ENCODE peak calls at places on chromosomes 2 and 18, in seven cellular contexts. R is neural crest cell, L is aorta, I is ecto neural progenitor cell, T is A172, W is GM13977, D is HFFc6. G is an unnamed sample.

GRCh38 chr2:85549826-85550225 is 10.9 kb downstream of the MAT2A start:
- DNase-seq in R (no peak), L (no peak), I (no peak), T (peak), W (no peak), D (peak), G (no peak)

GRCh38 chr2:88585969-88586368 is 41.3 kb downstream of the EIF2AK3 start:
- DNase-seq in R (no peak), L (no peak), I (no peak), T (no peak), W (no peak), D (no peak), G (no peak)

GRCh38 chr2:119495948-119496347 is 28.3 kb downstream of the SCTR start:
- DNase-seq in R (no peak), L (no peak), I (no peak), T (no peak), W (no peak), D (no peak), G (no peak)

GRCh38 chr2:172480301-172481218 is 53.2 kb downstream of the ITGA6 start:
- DNase-seq in R (peak), L (no peak), I (no peak), T (no peak), W (no peak), D (peak), G (no peak)

GRCh38 chr18:8507361-8507760 is 101.9 kb upstream of the RAB12 start:
- DNase-seq in R (peak), L (no peak), I (no peak), T (no peak), W (no peak), D (no peak), G (no peak)

GRCh38 chr2:10303634-10304378 is 1.1 kb downstream of the HPCAL1 start:
- DNase-seq in R (peak), L (peak), I (peak), T (no peak), W (peak), D (peak), G (no peak)

GRCh38 chr2:201980389-201980821 is 53.2 kb upstream of the FZD7 start:
- DNase-seq in R (no peak), L (no peak), I (no peak), T (no peak), W (no peak), D (no peak), G (no peak)

GRCh38 chr2:11128258-11128951 is 26.9 kb upstream of the SLC66A3 start:
- DNase-seq in R (no peak), L (peak), I (no peak), T (peak), W (no peak), D (peak), G (no peak)

GRCh38 chr2:238646281-238646680 is 201.6 kb upstream of the TWIST2 start:
- DNase-seq in R (no peak), L (no peak), I (no peak), T (no peak), W (no peak), D (no peak), G (no peak)

GRCh38 chr18:37395631-37396030 is 170.0 kb downstream of the CELF4 start:
- DNase-seq in R (no peak), L (no peak), I (no peak), T (no peak), W (no peak), D (no peak), G (no peak)

GRCh38 chr2:69957970-69958369 is 3.5 kb downstream of the ASPRV1 start:
- DNase-seq in R (no peak), L (no peak), I (no peak), T (no peak), W (no peak), D (no peak), G (no peak)

GRCh38 chr2:27738349-27739057 is 33.0 kb upstream of the MRPL33 start:
- DNase-seq in R (no peak), L (no peak), I (no peak), T (no peak), W (no peak), D (no peak), G (no peak)

GRCh38 chr2:172094319-172095145 is 8.2 kb downstream of the DLX2 start:
- DNase-seq in R (peak), L (peak), I (peak), T (peak), W (peak), D (peak), G (no peak)

GRCh38 chr2:62596061-62596658 is 90.2 kb upstream of the TMEM17 start:
- DNase-seq in R (no peak), L (no peak), I (no peak), T (peak), W (no peak), D (peak), G (no peak)

GRCh38 chr2:231877533-231878456 is 48.4 kb downstream of the NPPC start:
- DNase-seq in R (no peak), L (no peak), I (no peak), T (peak), W (no peak), D (no peak), G (no peak)

GRCh38 chr2:226095058-226095457 is 695.5 kb downstream of the NYAP2 start:
- DNase-seq in R (no peak), L (no peak), I (no peak), T (no peak), W (no peak), D (no peak), G (no peak)

GRCh38 chr18:27583021-27583420 is 397.9 kb upstream of the CHST9 start:
- DNase-seq in R (no peak), L (no peak), I (no peak), T (no peak), W (no peak), D (no peak), G (no peak)

GRCh38 chr2:10382313-10383061 is 65.6 kb downstream of the ODC1 start:
- DNase-seq in R (no peak), L (no peak), I (no peak), T (no peak), W (no peak), D (no peak), G (no peak)

GRCh38 chr2:233367606-233368005 is 13.3 kb downstream of the DGKD start:
- DNase-seq in R (no peak), L (no peak), I (no peak), T (no peak), W (no peak), D (no peak), G (no peak)

GRCh38 chr18:31661965-31662364 is 22.4 kb downstream of the B4GALT6 start:
- DNase-seq in R (no peak), L (no peak), I (no peak), T (peak), W (no peak), D (no peak), G (no peak)

GRCh38 chr2:137969418-137969765 is 5.1 kb downstream of the HNMT start:
- DNase-seq in R (no peak), L (no peak), I (no peak), T (peak), W (no peak), D (peak), G (no peak)

GRCh38 chr18:50659091-50660003 is 99.5 kb downstream of the MAPK4 start:
- DNase-seq in R (no peak), L (peak), I (no peak), T (peak), W (no peak), D (no peak), G (no peak)

GRCh38 chr2:188360485-188361263 is 69.0 kb downstream of the GULP1 start:
- DNase-seq in R (no peak), L (no peak), I (no peak), T (no peak), W (no peak), D (no peak), G (no peak)

GRCh38 chr2:168053676-168054075 is 193.7 kb downstream of the STK39 start:
- DNase-seq in R (no peak), L (no peak), I (no peak), T (no peak), W (no peak), D (no peak), G (no peak)